ENCODE peak calls at places on chromosome 5, in four cellular contexts. V, B, K and Z are unnamed samples.

GRCh38 chr5:80072103-80073073 is 37.2 kb downstream of the THBS4 start:
- DNase-seq in V (no peak), B (no peak), K (no peak), Z (no peak)

GRCh38 chr5:16883801-16884200 is 52.3 kb downstream of the MYO10 start:
- DNase-seq in V (no peak), K (no peak), B (no peak), Z (no peak)

GRCh38 chr5:127562252-127562651 is 44.8 kb downstream of the PRRC1 start:
- DNase-seq in K (no peak), B (no peak), V (no peak), Z (no peak)

GRCh38 chr5:102792705-102793104 is 37.6 kb downstream of the PAM start:
- DNase-seq in K (no peak), V (no peak), B (no peak), Z (no peak)

GRCh38 chr5:149273950-149274349 is 2.3 kb downstream of the AFAP1L1 start:
- DNase-seq in V (no peak), K (no peak), B (no peak), Z (peak)

GRCh38 chr5:102014371-102014770 is 281.7 kb downstream of the SLCO4C1 start:
- DNase-seq in K (no peak), V (no peak), B (no peak), Z (no peak)

GRCh38 chr5:126471875-126472537 is 48.8 kb downstream of the GRAMD2B start:
- DNase-seq in K (no peak), B (no peak), V (no peak), Z (no peak)

GRCh38 chr5:160293901-160294561 is 18.3 kb downstream of the CCNJL start:
- DNase-seq in K (no peak), B (no peak), V (peak), Z (no peak)

GRCh38 chr5:181221105-181221791 is 1.8 kb upstream of the TRIM41 start:
- DNase-seq in V (no peak), K (no peak), B (no peak), Z (peak)

GRCh38 chr5:133404724-133405123 is 207.6 kb downstream of the FSTL4 start:
- DNase-seq in B (no peak), K (no peak), V (no peak), Z (no peak)

GRCh38 chr5:150561192-150561512 is 53.2 kb downstream of the NDST1 start:
- DNase-seq in K (no peak), B (no peak), V (no peak), Z (no peak)

GRCh38 chr5:154485850-154486426 is 7.9 kb upstream of the HAND1 start:
- DNase-seq in V (no peak), K (no peak), B (no peak), Z (no peak)

GRCh38 chr5:172697123-172698121 is 56.4 kb downstream of the NEURL1B start:
- DNase-seq in B (peak), V (peak), K (peak), Z (peak)

GRCh38 chr5:78630047-78630446 is 18.5 kb downstream of the LHFPL2 start:
- DNase-seq in B (no peak), V (no peak), K (no peak), Z (no peak)